ENCODE peak calls at places on chromosomes 4 and X, in nine cellular contexts. One of them, this sample, is unnamed.

GRCh38 chrX:102746134-102746584 is 25.6 kb downstream of the GPRASP3 start:
- DNase-seq in upper lobe of right lung: peak; percentile 66
- DNase-seq in esophagus squamous epithelium: no peak
- DNase-seq in MG63: no peak
- DNase-seq in colonic mucosa: peak; percentile 33
- DNase-seq in GM23248: peak; percentile 67
- DNase-seq in neuronal stem cell: no peak
- DNase-seq in CD4-positive, CD25-positive, alpha-beta regulatory T cell: no peak
- DNase-seq in hepatocyte: peak; percentile 50
- DNase-seq in this sample: peak; percentile 5

GRCh38 chr4:115355329-115355728 is 241.9 kb upstream of the NDST4 start:
- DNase-seq in upper lobe of right lung: no peak
- DNase-seq in esophagus squamous epithelium: no peak
- DNase-seq in hepatocyte: no peak
- DNase-seq in GM23248: no peak
- DNase-seq in colonic mucosa: no peak
- DNase-seq in CD4-positive, CD25-positive, alpha-beta regulatory T cell: no peak
- DNase-seq in MG63: no peak
- DNase-seq in neuronal stem cell: no peak
- DNase-seq in this sample: no peak

GRCh38 chr4:99711657-99712056 is 54.0 kb upstream of the C4orf54 start:
- DNase-seq in neuronal stem cell: no peak
- DNase-seq in GM23248: no peak
- DNase-seq in CD4-positive, CD25-positive, alpha-beta regulatory T cell: no peak
- DNase-seq in esophagus squamous epithelium: no peak
- DNase-seq in MG63: no peak
- DNase-seq in colonic mucosa: no peak
- DNase-seq in upper lobe of right lung: no peak
- DNase-seq in hepatocyte: no peak
- DNase-seq in this sample: no peak

GRCh38 chr4:23039813-23040212 is 347.1 kb downstream of the GBA3 start:
- DNase-seq in neuronal stem cell: no peak
- DNase-seq in CD4-positive, CD25-positive, alpha-beta regulatory T cell: no peak
- DNase-seq in hepatocyte: no peak
- DNase-seq in GM23248: no peak
- DNase-seq in upper lobe of right lung: no peak
- DNase-seq in MG63: no peak
- DNase-seq in colonic mucosa: no peak
- DNase-seq in esophagus squamous epithelium: no peak
- DNase-seq in this sample: no peak

GRCh38 chrX:10884246-10884645 is 226.9 kb upstream of the HCCS start:
- DNase-seq in neuronal stem cell: no peak
- DNase-seq in upper lobe of right lung: no peak
- DNase-seq in colonic mucosa: no peak
- DNase-seq in MG63: no peak
- DNase-seq in hepatocyte: no peak
- DNase-seq in CD4-positive, CD25-positive, alpha-beta regulatory T cell: no peak
- DNase-seq in GM23248: peak; percentile 78
- DNase-seq in esophagus squamous epithelium: no peak
- DNase-seq in this sample: no peak

GRCh38 chr4:8906668-8906970 is 35.0 kb upstream of the HMX1 start:
- DNase-seq in upper lobe of right lung: peak; percentile 32
- DNase-seq in MG63: no peak
- DNase-seq in hepatocyte: no peak
- DNase-seq in colonic mucosa: no peak
- DNase-seq in CD4-positive, CD25-positive, alpha-beta regulatory T cell: no peak
- DNase-seq in esophagus squamous epithelium: no peak
- DNase-seq in GM23248: no peak
- DNase-seq in neuronal stem cell: no peak
- DNase-seq in this sample: peak; percentile 6

GRCh38 chr4:99134586-99134985 is 9.5 kb downstream of the ADH4 start:
- DNase-seq in colonic mucosa: no peak
- DNase-seq in MG63: no peak
- DNase-seq in neuronal stem cell: no peak
- DNase-seq in GM23248: no peak
- DNase-seq in hepatocyte: no peak
- DNase-seq in esophagus squamous epithelium: no peak
- DNase-seq in upper lobe of right lung: no peak
- DNase-seq in CD4-positive, CD25-positive, alpha-beta regulatory T cell: no peak
- DNase-seq in this sample: no peak

GRCh38 chrX:16839852-16840460 is 30.2 kb downstream of the RBBP7 start:
- DNase-seq in colonic mucosa: no peak
- DNase-seq in CD4-positive, CD25-positive, alpha-beta regulatory T cell: no peak
- DNase-seq in upper lobe of right lung: no peak
- DNase-seq in GM23248: peak; percentile 80
- DNase-seq in neuronal stem cell: no peak
- DNase-seq in hepatocyte: peak; percentile 78
- DNase-seq in esophagus squamous epithelium: no peak
- DNase-seq in MG63: peak; percentile 64
- DNase-seq in this sample: no peak

DNA sequence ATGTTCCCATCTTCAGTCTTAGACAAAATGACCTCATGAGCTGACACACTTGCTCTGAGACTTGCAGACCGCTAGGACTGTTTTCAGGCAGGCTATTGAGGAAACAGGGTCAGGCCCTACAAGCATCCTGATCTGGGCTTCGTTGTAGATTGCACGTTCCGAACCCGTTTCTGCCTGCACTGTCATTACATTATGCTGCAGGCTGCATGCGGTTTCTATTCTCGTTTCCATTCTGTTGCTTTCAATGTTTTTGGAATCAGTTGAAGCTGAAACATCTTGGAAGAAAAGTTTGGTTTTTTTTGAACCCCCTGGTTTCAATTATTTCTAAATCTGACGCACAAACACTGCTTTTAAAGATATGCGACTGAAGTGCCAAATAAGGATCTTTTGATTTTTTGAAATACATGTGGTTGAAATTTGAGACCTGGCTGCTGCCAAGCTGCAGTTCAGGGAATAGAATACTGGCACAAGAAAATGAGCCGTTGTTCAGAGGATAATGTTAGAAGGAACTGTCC is 716.1 kb upstream of the INTU start:
- DNase-seq in MG63: peak; percentile 42
- DNase-seq in upper lobe of right lung: no peak
- DNase-seq in esophagus squamous epithelium: no peak
- DNase-seq in neuronal stem cell: no peak
- DNase-seq in hepatocyte: peak; percentile 17
- DNase-seq in CD4-positive, CD25-positive, alpha-beta regulatory T cell: no peak
- DNase-seq in GM23248: peak; percentile 84
- DNase-seq in colonic mucosa: no peak
- DNase-seq in this sample: no peak
- H3K4me3 ChIP-seq in MG63: no peak overlapping the region
- H3K4me3 ChIP-seq in upper lobe of right lung: peak overlapping the region; percentile 1
- H3K4me3 ChIP-seq in esophagus squamous epithelium: no peak overlapping the region
- H3K4me3 ChIP-seq in neuronal stem cell: no peak overlapping the region
- H3K4me3 ChIP-seq in hepatocyte: no peak overlapping the region
- H3K4me3 ChIP-seq in CD4-positive, CD25-positive, alpha-beta regulatory T cell: no peak overlapping the region
- H3K4me3 ChIP-seq in GM23248: peak overlapping the region; percentile 70
- H3K4me3 ChIP-seq in colonic mucosa: no peak overlapping the region
- H3K4me3 ChIP-seq in this sample: no peak overlapping the region

GRCh38 chr4:183987987-183988392 is 82.9 kb downstream of the STOX2 start:
- DNase-seq in upper lobe of right lung: no peak
- DNase-seq in GM23248: peak; percentile 95
- DNase-seq in esophagus squamous epithelium: no peak
- DNase-seq in hepatocyte: peak; percentile 91
- DNase-seq in colonic mucosa: peak; percentile 58
- DNase-seq in CD4-positive, CD25-positive, alpha-beta regulatory T cell: no peak
- DNase-seq in MG63: peak; percentile 77
- DNase-seq in neuronal stem cell: peak; percentile 83
- DNase-seq in this sample: no peak

GRCh38 chr4:183988874-183989273 is 83.8 kb downstream of the STOX2 start:
- DNase-seq in esophagus squamous epithelium: no peak
- DNase-seq in CD4-positive, CD25-positive, alpha-beta regulatory T cell: no peak
- DNase-seq in colonic mucosa: no peak
- DNase-seq in hepatocyte: no peak
- DNase-seq in neuronal stem cell: no peak
- DNase-seq in upper lobe of right lung: no peak
- DNase-seq in GM23248: no peak
- DNase-seq in MG63: no peak
- DNase-seq in this sample: no peak

GRCh38 chr4:183984561-183984960 is 79.5 kb downstream of the STOX2 start:
- DNase-seq in GM23248: no peak
- DNase-seq in MG63: no peak
- DNase-seq in neuronal stem cell: no peak
- DNase-seq in hepatocyte: no peak
- DNase-seq in colonic mucosa: no peak
- DNase-seq in esophagus squamous epithelium: no peak
- DNase-seq in upper lobe of right lung: no peak
- DNase-seq in CD4-positive, CD25-positive, alpha-beta regulatory T cell: no peak
- DNase-seq in this sample: no peak

GRCh38 chr4:183987529-183987946 is 82.4 kb downstream of the STOX2 start:
- DNase-seq in upper lobe of right lung: peak; percentile 83
- DNase-seq in GM23248: peak; percentile 94
- DNase-seq in hepatocyte: peak; percentile 93
- DNase-seq in CD4-positive, CD25-positive, alpha-beta regulatory T cell: no peak
- DNase-seq in MG63: peak; percentile 88
- DNase-seq in esophagus squamous epithelium: peak; percentile 4
- DNase-seq in colonic mucosa: peak; percentile 53
- DNase-seq in neuronal stem cell: peak; percentile 60
- DNase-seq in this sample: no peak

DNA sequence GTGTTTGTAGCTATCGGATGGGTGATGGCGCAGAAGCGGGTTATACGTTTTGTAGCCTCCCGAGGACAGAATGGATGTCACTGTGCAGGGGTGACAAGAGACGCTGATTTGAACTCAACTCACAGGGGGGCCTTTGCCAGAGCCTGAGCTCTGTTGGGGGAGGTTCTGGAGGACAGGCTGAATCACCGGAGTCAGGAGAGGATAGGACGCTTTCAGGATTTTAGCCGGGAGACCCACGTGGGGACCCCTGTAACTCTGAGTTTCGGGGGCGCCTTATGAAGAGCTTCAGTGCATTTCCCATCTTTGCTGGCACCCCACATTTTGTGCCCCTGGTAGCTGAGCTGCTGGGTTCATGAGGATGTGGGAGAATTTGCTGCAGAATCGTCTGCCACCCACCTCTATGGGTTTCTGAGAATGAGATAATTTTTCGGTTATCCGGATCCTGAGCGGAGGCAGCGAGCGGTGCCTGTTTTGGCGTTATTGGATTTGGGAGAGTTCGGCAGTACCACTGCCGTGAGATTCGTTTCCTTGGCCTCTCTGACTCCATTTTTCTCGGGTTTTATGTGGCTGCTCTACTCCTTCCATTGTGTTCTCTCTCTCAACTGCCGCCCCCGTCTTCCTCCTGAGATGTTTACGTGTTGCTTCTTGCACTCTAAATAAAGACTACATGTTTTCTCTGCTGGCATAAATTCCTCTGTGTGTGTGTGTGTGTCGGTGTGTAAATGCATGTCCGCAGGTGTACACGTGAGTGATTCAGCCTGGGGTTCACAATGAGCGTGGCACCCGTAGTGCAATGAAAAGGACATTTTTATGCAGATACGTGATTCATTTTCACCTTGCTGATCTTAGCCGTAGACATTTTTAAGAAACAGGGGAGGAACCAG is 81.8 kb downstream of the STOX2 start:
- DNase-seq in colonic mucosa: no peak
- DNase-seq in neuronal stem cell: no peak
- DNase-seq in esophagus squamous epithelium: no peak
- DNase-seq in hepatocyte: no peak
- DNase-seq in upper lobe of right lung: no peak
- DNase-seq in MG63: no peak
- DNase-seq in CD4-positive, CD25-positive, alpha-beta regulatory T cell: no peak
- DNase-seq in GM23248: peak; percentile 2
- DNase-seq in this sample: no peak
- H3K4me3 ChIP-seq in colonic mucosa: peak overlapping the region; percentile 17
- H3K4me3 ChIP-seq in neuronal stem cell: no peak overlapping the region
- H3K4me3 ChIP-seq in esophagus squamous epithelium: peak overlapping the region; percentile 19
- H3K4me3 ChIP-seq in hepatocyte: peak overlapping the region; percentile 23
- H3K4me3 ChIP-seq in upper lobe of right lung: peak overlapping the region; percentile 44
- H3K4me3 ChIP-seq in MG63: peak overlapping the region; percentile 45
- H3K4me3 ChIP-seq in CD4-positive, CD25-positive, alpha-beta regulatory T cell: no peak overlapping the region
- H3K4me3 ChIP-seq in GM23248: peak overlapping the region; percentile 65
- H3K4me3 ChIP-seq in this sample: no peak overlapping the region

GRCh38 chr4:40621229-40621591 is 8.5 kb downstream of the RBM47 start:
- DNase-seq in CD4-positive, CD25-positive, alpha-beta regulatory T cell: no peak
- DNase-seq in upper lobe of right lung: no peak
- DNase-seq in esophagus squamous epithelium: no peak
- DNase-seq in MG63: no peak
- DNase-seq in colonic mucosa: no peak
- DNase-seq in neuronal stem cell: no peak
- DNase-seq in hepatocyte: no peak
- DNase-seq in GM23248: no peak
- DNase-seq in this sample: no peak
- H3K4me3 ChIP-seq in CD4-positive, CD25-positive, alpha-beta regulatory T cell: no peak overlapping the region
- H3K4me3 ChIP-seq in upper lobe of right lung: no peak overlapping the region
- H3K4me3 ChIP-seq in esophagus squamous epithelium: no peak overlapping the region
- H3K4me3 ChIP-seq in MG63: no peak overlapping the region
- H3K4me3 ChIP-seq in colonic mucosa: no peak overlapping the region
- H3K4me3 ChIP-seq in neuronal stem cell: no peak overlapping the region
- H3K4me3 ChIP-seq in hepatocyte: no peak overlapping the region
- H3K4me3 ChIP-seq in GM23248: peak overlapping the region; percentile 27
- H3K4me3 ChIP-seq in this sample: no peak overlapping the region

GRCh38 chrX:13088155-13088485 is 43.7 kb upstream of the FAM9C start:
- DNase-seq in upper lobe of right lung: no peak
- DNase-seq in esophagus squamous epithelium: no peak
- DNase-seq in neuronal stem cell: no peak
- DNase-seq in MG63: no peak
- DNase-seq in GM23248: no peak
- DNase-seq in CD4-positive, CD25-positive, alpha-beta regulatory T cell: no peak
- DNase-seq in colonic mucosa: no peak
- DNase-seq in hepatocyte: no peak
- DNase-seq in this sample: no peak

GRCh38 chrX:13091111-13091765 is 46.8 kb upstream of the FAM9C start:
- DNase-seq in upper lobe of right lung: no peak
- DNase-seq in colonic mucosa: no peak
- DNase-seq in esophagus squamous epithelium: no peak
- DNase-seq in GM23248: no peak
- DNase-seq in MG63: no peak
- DNase-seq in CD4-positive, CD25-positive, alpha-beta regulatory T cell: no peak
- DNase-seq in neuronal stem cell: no peak
- DNase-seq in hepatocyte: no peak
- DNase-seq in this sample: peak; percentile 48

GRCh38 chrX:13087322-13088154 is 43.1 kb upstream of the FAM9C start:
- DNase-seq in GM23248: no peak
- DNase-seq in upper lobe of right lung: no peak
- DNase-seq in neuronal stem cell: no peak
- DNase-seq in MG63: no peak
- DNase-seq in CD4-positive, CD25-positive, alpha-beta regulatory T cell: peak; percentile 63
- DNase-seq in esophagus squamous epithelium: no peak
- DNase-seq in colonic mucosa: no peak
- DNase-seq in hepatocyte: no peak
- DNase-seq in this sample: peak; percentile 59

GRCh38 chrX:13092455-13092941 is 48.1 kb upstream of the FAM9C start:
- DNase-seq in hepatocyte: no peak
- DNase-seq in upper lobe of right lung: peak; percentile 74
- DNase-seq in CD4-positive, CD25-positive, alpha-beta regulatory T cell: peak; percentile 68
- DNase-seq in neuronal stem cell: no peak
- DNase-seq in GM23248: no peak
- DNase-seq in colonic mucosa: peak; percentile 65
- DNase-seq in MG63: no peak
- DNase-seq in esophagus squamous epithelium: peak; percentile 9
- DNase-seq in this sample: peak; percentile 91

GRCh38 chrX:13090261-13091110 is 46.1 kb upstream of the FAM9C start:
- DNase-seq in upper lobe of right lung: no peak
- DNase-seq in colonic mucosa: no peak
- DNase-seq in neuronal stem cell: no peak
- DNase-seq in MG63: no peak
- DNase-seq in CD4-positive, CD25-positive, alpha-beta regulatory T cell: no peak
- DNase-seq in hepatocyte: peak; percentile 44
- DNase-seq in esophagus squamous epithelium: no peak
- DNase-seq in GM23248: no peak
- DNase-seq in this sample: no peak
- H3K4me3 ChIP-seq in upper lobe of right lung: peak overlapping the region; percentile 8
- H3K4me3 ChIP-seq in colonic mucosa: no peak overlapping the region
- H3K4me3 ChIP-seq in neuronal stem cell: no peak overlapping the region
- H3K4me3 ChIP-seq in MG63: no peak overlapping the region
- H3K4me3 ChIP-seq in CD4-positive, CD25-positive, alpha-beta regulatory T cell: peak overlapping the region; percentile 66
- H3K4me3 ChIP-seq in hepatocyte: no peak overlapping the region
- H3K4me3 ChIP-seq in esophagus squamous epithelium: no peak overlapping the region
- H3K4me3 ChIP-seq in GM23248: no peak overlapping the region
- H3K4me3 ChIP-seq in this sample: peak overlapping the region; percentile 22

GRCh38 chrX:40082447-40083119 is 15.2 kb downstream of the BCOR start:
- DNase-seq in CD4-positive, CD25-positive, alpha-beta regulatory T cell: no peak
- DNase-seq in hepatocyte: no peak
- DNase-seq in upper lobe of right lung: peak; percentile 67
- DNase-seq in colonic mucosa: no peak
- DNase-seq in GM23248: peak; percentile 24
- DNase-seq in MG63: no peak
- DNase-seq in neuronal stem cell: no peak
- DNase-seq in esophagus squamous epithelium: no peak
- DNase-seq in this sample: no peak
- H3K4me3 ChIP-seq in CD4-positive, CD25-positive, alpha-beta regulatory T cell: no peak overlapping the region
- H3K4me3 ChIP-seq in hepatocyte: no peak overlapping the region
- H3K4me3 ChIP-seq in upper lobe of right lung: no peak overlapping the region
- H3K4me3 ChIP-seq in colonic mucosa: no peak overlapping the region
- H3K4me3 ChIP-seq in GM23248: no peak overlapping the region
- H3K4me3 ChIP-seq in MG63: no peak overlapping the region
- H3K4me3 ChIP-seq in neuronal stem cell: no peak overlapping the region
- H3K4me3 ChIP-seq in esophagus squamous epithelium: no peak overlapping the region
- H3K4me3 ChIP-seq in this sample: no peak overlapping the region